ENCODE peak calls at places on chromosome 12, in six cellular contexts. H, A, I, F, R and Q are unnamed samples.

GRCh38 chr12:91007531-91008290 is 2.9 kb upstream of the EPYC start:
- DNase-seq in I (no peak), H (no peak), A (no peak), R (no peak), F (no peak), Q (no peak)

GRCh38 chr12:27966870-27967269 is 5.7 kb downstream of the PTHLH start:
- DNase-seq in F (no peak), I (no peak), A (peak), R (peak), H (no peak), Q (peak)

GRCh38 chr12:39077226-39077625 is 171.8 kb upstream of the CPNE8 start:
- DNase-seq in I (no peak), H (no peak), F (no peak), R (no peak), A (no peak), Q (peak)

GRCh38 chr12:66160704-66161103 is 9.1 kb downstream of the TMBIM4 start:
- DNase-seq in I (no peak), F (no peak), A (no peak), H (no peak), R (no peak), Q (no peak)

GRCh38 chr12:32305163-32305562 is 94.2 kb upstream of the FGD4 start:
- DNase-seq in R (no peak), I (peak), A (peak), H (no peak), F (no peak), Q (no peak)

GRCh38 chr12:8145754-8146415 is 10.9 kb upstream of the ZNF705A start:
- DNase-seq in R (peak), H (no peak), I (no peak), A (no peak), F (peak), Q (peak)

GRCh38 chr12:126390969-126391566 is 1325.8 kb downstream of the AACS start:
- DNase-seq in A (no peak), F (no peak), R (no peak), H (no peak), I (no peak), Q (no peak)

GRCh38 chr12:116420476-116420875 is 138.7 kb upstream of the MAP1LC3B2 start:
- DNase-seq in A (no peak), H (no peak), I (no peak), R (no peak), F (peak), Q (no peak)

GRCh38 chr12:49867580-49868341 is 24.9 kb upstream of the BCDIN3D start:
- DNase-seq in H (no peak), F (no peak), A (no peak), I (no peak), R (no peak), Q (no peak)

GRCh38 chr12:116714175-116714574 is 23.7 kb downstream of the SPRING1 start:
- DNase-seq in R (no peak), I (no peak), A (no peak), H (no peak), F (no peak), Q (no peak)